ENCODE peak calls at places on chromosomes 4 and X, in nine cellular contexts. C is ascending aorta, E is tibial artery, A is mammary epithelial cell, W is spleen, K is A549, U is Panc1, X is upper lobe of right lung, V is heart right ventricle. R is an unnamed sample.

GRCh38 chrX:40780123-40780522 is 44.8 kb upstream of the MED14 start:
- DNase-seq in A (no peak), W (no peak), V (peak; percentile 8), U (no peak), C (no peak), E (peak; percentile 64), X (no peak), K (no peak), R (no peak)

GRCh38 chr4:102606261-102606660 is 105.1 kb downstream of the NFKB1 start:
- DNase-seq in U (no peak), W (no peak), K (no peak), A (no peak), E (no peak), C (no peak), X (no peak), V (no peak), R (no peak)

GRCh38 chrX:125620715-125621587 is 301.3 kb downstream of the TEX13C start:
- DNase-seq in K (no peak), U (no peak), A (no peak), C (no peak), V (no peak), X (no peak), W (no peak), E (no peak), R (no peak)

GRCh38 chrX:15564981-15565579 is 35.7 kb downstream of the ACE2 start:
- DNase-seq in W (no peak), V (peak; percentile 41), E (peak; percentile 68), X (peak; percentile 74), A (peak; percentile 80), U (peak; percentile 8), K (peak; percentile 72), C (no peak), R (no peak)

GRCh38 chrX:19772306-19772705 is 115.1 kb downstream of the SH3KBP1 start:
- DNase-seq in U (no peak), V (peak; percentile 29), A (no peak), C (no peak), E (no peak), K (no peak), W (no peak), X (no peak), R (no peak)

GRCh38 chr4:72357908-72358307 is 211.1 kb downstream of the ADAMTS3 start:
- DNase-seq in W (no peak), K (no peak), E (no peak), V (no peak), X (no peak), U (no peak), A (no peak), C (no peak), R (no peak)

GRCh38 chr4:72243641-72244040 is 211.8 kb downstream of the NPFFR2 start:
- DNase-seq in W (no peak), X (no peak), V (no peak), A (peak; percentile 14), C (no peak), U (no peak), K (no peak), E (no peak), R (no peak)

GRCh38 chr4:151950993-151951726 is 190.4 kb upstream of the GATB start:
- DNase-seq in E (no peak), X (no peak), V (no peak), A (no peak), C (no peak), W (no peak), K (no peak), U (no peak), R (no peak)

GRCh38 chr4:173420324-173420752 is 21.4 kb upstream of the SCRG1 start:
- DNase-seq in K (peak; percentile 5), U (peak; percentile 10), C (no peak), X (no peak), E (no peak), V (no peak), A (no peak), W (no peak), R (peak; percentile 35)

GRCh38 chrX:83819304-83819703 is 41.6 kb upstream of the CYLC1 start:
- DNase-seq in W (no peak), A (no peak), K (peak; percentile 16), U (no peak), E (no peak), X (no peak), C (no peak), V (no peak), R (peak; percentile 22)

GRCh38 chr4:108008721-108009120 is 19.0 kb downstream of the HADH start:
- DNase-seq in U (peak; percentile 25), X (no peak), C (no peak), E (no peak), K (no peak), W (no peak), V (no peak), A (peak; percentile 79), R (no peak)

GRCh38 chr4:24278693-24279092 is 305.7 kb downstream of the DHX15 start:
- DNase-seq in X (no peak), K (no peak), E (no peak), A (no peak), U (no peak), V (no peak), W (no peak), C (no peak), R (no peak)

GRCh38 chr4:76212851-76213414 is 691 bp downstream of the SCARB2 start:
- DNase-seq in K (peak; percentile 9), V (no peak), E (no peak), C (no peak), U (no peak), X (no peak), W (no peak), A (peak; percentile 51), R (peak; percentile 68)

GRCh38 chrX:43269201-43269600 is 386.9 kb upstream of the MAOA start:
- DNase-seq in K (no peak), V (no peak), E (no peak), W (no peak), X (no peak), U (no peak), A (peak; percentile 15), C (no peak), R (no peak)

GRCh38 chrX:16208601-16209000 is 41.3 kb downstream of the MAGEB17 start:
- DNase-seq in W (no peak), V (no peak), C (no peak), E (no peak), U (no peak), X (no peak), A (peak; percentile 4), K (no peak), R (no peak)

GRCh38 chr4:34417160-34417559 is 1827.2 kb downstream of the ARAP2 start:
- DNase-seq in X (no peak), V (no peak), E (no peak), C (no peak), U (no peak), W (peak; percentile 51), K (peak; percentile 0), A (peak; percentile 0), R (no peak)

GRCh38 chrX:29728639-29729038 is 486.7 kb upstream of the MAGEB2 start:
- DNase-seq in W (no peak), E (no peak), V (no peak), X (no peak), U (no peak), C (no peak), K (no peak), A (peak; percentile 45), R (no peak)

GRCh38 chrX:154546354-154547244 is at the start of gene G6PD:
- DNase-seq in V (no peak), E (no peak), K (peak; percentile 86), A (peak; percentile 65), C (no peak), U (no peak), W (peak; percentile 96), X (no peak), R (peak; percentile 80)
- H3K4me1 ChIP-seq in V (peaks cover 19% of the 10 kb centered on the region), E (peaks cover 19% of the 10 kb centered on the region), K (peaks cover 43% of the 10 kb centered on the region), A (peaks cover 27% of the 10 kb centered on the region), C (peaks cover 18% of the 10 kb centered on the region), U (peaks cover 53% of the 10 kb centered on the region), W (peaks cover 59% of the 10 kb centered on the region), X (peaks cover 22% of the 10 kb centered on the region), R (peaks cover 49% of the 10 kb centered on the region)

GRCh38 chr4:40514409-40515025 is 115.1 kb downstream of the RBM47 start:
- DNase-seq in C (no peak), V (no peak), A (no peak), X (no peak), U (no peak), W (no peak), K (peak; percentile 39), E (no peak), R (no peak)
- H3K4me1 ChIP-seq in C (no peaks in the 10 kb centered on the region), V (no peaks in the 10 kb centered on the region), A (peaks cover 16% of the 10 kb centered on the region), X (peaks cover 15% of the 10 kb centered on the region), U (no peaks in the 10 kb centered on the region), W (peaks cover 24% of the 10 kb centered on the region), K (peaks cover 37% of the 10 kb centered on the region), E (no peaks in the 10 kb centered on the region), R (peaks cover 3% of the 10 kb centered on the region)

GRCh38 chr4:157020882-157021281 is 49.3 kb upstream of the PDGFC start:
- DNase-seq in A (no peak), X (no peak), W (no peak), C (no peak), E (no peak), V (no peak), U (no peak), K (no peak), R (no peak)
- H3K4me1 ChIP-seq in A (no peaks in the 10 kb centered on the region), X (no peaks in the 10 kb centered on the region), W (no peaks in the 10 kb centered on the region), C (no peaks in the 10 kb centered on the region), E (no peaks in the 10 kb centered on the region), V (peaks cover 6% of the 10 kb centered on the region), U (no peaks in the 10 kb centered on the region), K (no peaks in the 10 kb centered on the region), R (no peaks in the 10 kb centered on the region)

GRCh38 chr4:2867758-2868491 is 24.3 kb downstream of the ADD1 start:
- DNase-seq in W (no peak), A (no peak), X (no peak), U (no peak), K (no peak), V (peak; percentile 43), E (no peak), C (no peak), R (no peak)

GRCh38 chr4:2868840-2869487 is 25.3 kb downstream of the ADD1 start:
- DNase-seq in W (no peak), E (no peak), C (no peak), A (no peak), K (no peak), X (no peak), V (no peak), U (no peak), R (no peak)

GRCh38 chr4:2865381-2865780 is 21.7 kb downstream of the ADD1 start:
- DNase-seq in U (no peak), C (no peak), V (no peak), A (no peak), X (no peak), W (no peak), E (no peak), K (no peak), R (no peak)

GRCh38 chr4:2866891-2867290 is 23.2 kb downstream of the ADD1 start:
- DNase-seq in W (no peak), A (no peak), K (no peak), V (no peak), X (no peak), U (no peak), E (no peak), C (no peak), R (no peak)

DNA sequence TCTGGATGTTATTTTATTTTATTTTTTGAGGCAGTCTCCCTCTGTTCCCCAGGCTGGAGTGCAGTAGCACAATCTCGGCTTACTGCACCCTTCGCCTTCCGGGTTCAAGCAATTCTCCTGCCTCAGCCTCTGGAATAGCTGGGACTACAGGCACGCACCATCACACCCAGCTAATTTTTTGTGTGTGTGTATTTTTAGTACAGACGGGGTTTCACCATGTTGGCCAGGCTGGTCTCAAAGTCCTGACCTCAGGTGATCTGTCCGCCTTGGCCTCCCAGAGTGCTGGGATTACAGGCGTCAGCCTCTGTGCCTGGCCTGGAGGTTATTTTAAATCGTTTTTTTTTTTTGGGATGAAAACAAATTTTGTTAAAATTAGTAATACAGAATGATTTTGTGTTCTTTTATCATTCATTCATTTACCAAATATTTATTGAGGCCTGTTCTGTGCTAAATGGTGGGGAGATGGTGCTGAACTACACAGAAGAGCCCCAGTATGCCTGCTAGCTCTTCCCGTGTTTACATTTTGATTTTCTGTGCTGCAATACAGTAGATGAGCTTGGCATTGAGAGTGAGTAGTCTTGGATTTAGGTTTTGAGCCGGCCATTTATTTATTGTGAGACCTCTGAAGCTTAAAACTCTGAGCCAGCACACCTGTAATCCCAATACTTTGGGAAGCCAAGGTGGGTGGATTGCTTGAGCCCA is 22.7 kb downstream of the ADD1 start:
- DNase-seq in X (no peak), E (no peak), V (no peak), A (no peak), K (no peak), U (no peak), W (no peak), C (no peak), R (no peak)
- H3K4me1 ChIP-seq in X (peaks cover 91% of the 10 kb centered on the region), E (peaks cover 47% of the 10 kb centered on the region), V (peaks cover 100% of the 10 kb centered on the region), A (no peaks in the 10 kb centered on the region), K (peaks cover 41% of the 10 kb centered on the region), U (peaks cover 16% of the 10 kb centered on the region), W (peaks cover 96% of the 10 kb centered on the region), C (peaks cover 76% of the 10 kb centered on the region), R (peaks cover 77% of the 10 kb centered on the region)